ENCODE peak calls at places on chromosomes 13 and 19, in ten cellular contexts. P, N, E, K, W, R, T, S, U and D are unnamed samples.

GRCh38 chr13:76799696-76800095 is 86.5 kb downstream of the KCTD12 start:
- DNase-seq in E (no peak), N (no peak), T (no peak), W (no peak), K (no peak), P (no peak), U (no peak), R (no peak), S (no peak), D (no peak)

GRCh38 chr13:110509971-110510786 is 51.3 kb downstream of the RAB20 start:
- DNase-seq in U (no peak), P (no peak), K (no peak), T (no peak), R (no peak), W (no peak), S (peak), E (no peak), N (no peak), D (no peak)

GRCh38 chr13:114264886-114265611 is 16.4 kb upstream of the UPF3A start:
- DNase-seq in N (no peak), U (no peak), E (no peak), P (no peak), K (no peak), T (no peak), W (no peak), S (no peak), R (no peak), D (no peak)

GRCh38 chr19:17415107-17415506 is 4.7 kb upstream of the MVB12A start:
- DNase-seq in P (no peak), S (no peak), T (no peak), R (no peak), U (no peak), E (no peak), K (peak), N (no peak), W (no peak), D (no peak)

GRCh38 chr19:13035820-13036365 is 40.6 kb downstream of the NFIX start:
- DNase-seq in K (no peak), R (no peak), E (no peak), T (no peak), U (no peak), N (no peak), W (no peak), S (no peak), P (no peak), D (no peak)

GRCh38 chr19:2478324-2478755 is 2.4 kb downstream of the GADD45B start:
- DNase-seq in S (peak), R (peak), N (peak), K (peak), E (no peak), U (peak), W (no peak), T (peak), P (peak), D (no peak)

GRCh38 chr13:114149774-114150740 is 17.6 kb upstream of the RASA3 start:
- DNase-seq in W (no peak), S (no peak), K (no peak), E (no peak), T (no peak), U (no peak), N (no peak), P (no peak), R (no peak), D (no peak)

GRCh38 chr13:24671367-24672117 is 8.7 kb upstream of the ATP12A start:
- DNase-seq in R (peak), K (peak), N (no peak), U (peak), E (peak), T (no peak), P (peak), S (peak), W (peak), D (no peak)

GRCh38 chr19:5369962-5370367 is 29.4 kb upstream of the PTPRS start:
- DNase-seq in N (no peak), S (no peak), K (peak), U (no peak), R (peak), W (no peak), P (no peak), E (peak), T (no peak), D (no peak)

GRCh38 chr13:75749407-75749806 is 113.3 kb downstream of the LMO7 start:
- DNase-seq in E (no peak), S (no peak), U (no peak), R (no peak), W (no peak), P (peak), T (no peak), N (no peak), K (no peak), D (no peak)

GRCh38 chr19:28472111-28472510 is 740.8 kb downstream of the UQCRFS1 start:
- DNase-seq in P (no peak), T (no peak), U (no peak), K (no peak), N (no peak), W (no peak), R (no peak), S (no peak), E (no peak), D (no peak)

GRCh38 chr13:19154843-19155242 is 26.8 kb downstream of the TUBA3C start:
- DNase-seq in U (no peak), N (no peak), R (no peak), W (no peak), S (no peak), P (no peak), E (no peak), T (no peak), K (no peak), D (no peak)

GRCh38 chr19:36116344-36116637 is 1.0 kb downstream of the TBCB start:
- DNase-seq in W (no peak), P (no peak), R (no peak), N (no peak), E (no peak), T (no peak), K (no peak), U (no peak), S (no peak), D (no peak)

GRCh38 chr19:47699360-47699917 is 13.8 kb upstream of the EHD2 start:
- DNase-seq in K (peak), U (no peak), N (no peak), W (no peak), P (no peak), T (no peak), S (no peak), R (no peak), E (peak), D (no peak)

GRCh38 chr19:14343286-14343685 is 38.0 kb upstream of the ADGRE5 start:
- DNase-seq in U (no peak), R (no peak), K (no peak), N (no peak), W (no peak), T (no peak), E (no peak), P (no peak), S (no peak), D (no peak)

GRCh38 chr13:34070006-34070405 is 252.1 kb downstream of the RFC3 start:
- DNase-seq in W (no peak), T (no peak), U (no peak), R (no peak), P (no peak), S (no peak), N (no peak), E (no peak), K (no peak), D (no peak)

GRCh38 chr13:96782186-96782585 is 212.1 kb downstream of the OXGR1 start:
- DNase-seq in U (no peak), N (no peak), K (no peak), S (no peak), P (no peak), W (no peak), R (no peak), E (no peak), T (no peak), D (no peak)

GRCh38 chr13:30034448-30034795 is 184.0 kb upstream of the UBL3 start:
- DNase-seq in S (no peak), P (no peak), N (no peak), R (no peak), W (no peak), T (no peak), K (no peak), U (no peak), E (no peak), D (no peak)

GRCh38 chr13:28984326-28984725 is 164.2 kb downstream of the MTUS2 start:
- DNase-seq in E (no peak), S (no peak), U (no peak), T (no peak), P (no peak), R (no peak), K (no peak), N (no peak), W (no peak), D (no peak)

GRCh38 chr19:42361545-42361910 is 28.6 kb downstream of the CNFN start:
- DNase-seq in E (no peak), T (no peak), U (no peak), R (no peak), W (no peak), S (no peak), P (no peak), K (no peak), N (no peak), D (no peak)

GRCh38 chr19:42360787-42361544 is 29.1 kb downstream of the CNFN start:
- DNase-seq in P (no peak), T (no peak), S (no peak), W (no peak), R (no peak), K (peak), E (peak), U (no peak), N (no peak), D (no peak)

GRCh38 chr19:42362342-42362741 is 27.8 kb downstream of the CNFN start:
- DNase-seq in W (no peak), K (no peak), P (no peak), E (no peak), T (no peak), S (no peak), R (no peak), U (no peak), N (no peak), D (no peak)

GRCh38 chr19:42362891-42363440 is 27.1 kb downstream of the CNFN start:
- DNase-seq in N (no peak), E (no peak), U (no peak), R (no peak), W (no peak), P (no peak), T (no peak), K (no peak), S (no peak), D (no peak)

GRCh38 chr19:42363614-42364346 is 26.3 kb downstream of the CNFN start:
- DNase-seq in S (no peak), W (no peak), R (no peak), P (no peak), K (no peak), E (no peak), U (no peak), T (no peak), N (no peak), D (no peak)
- H3K27ac ChIP-seq in S (no peak), W (no peak), R (no peak), P (no peak), K (no peak), E (no peak), U (no peak), T (no peak), N (no peak), D (no peak)

DNA sequence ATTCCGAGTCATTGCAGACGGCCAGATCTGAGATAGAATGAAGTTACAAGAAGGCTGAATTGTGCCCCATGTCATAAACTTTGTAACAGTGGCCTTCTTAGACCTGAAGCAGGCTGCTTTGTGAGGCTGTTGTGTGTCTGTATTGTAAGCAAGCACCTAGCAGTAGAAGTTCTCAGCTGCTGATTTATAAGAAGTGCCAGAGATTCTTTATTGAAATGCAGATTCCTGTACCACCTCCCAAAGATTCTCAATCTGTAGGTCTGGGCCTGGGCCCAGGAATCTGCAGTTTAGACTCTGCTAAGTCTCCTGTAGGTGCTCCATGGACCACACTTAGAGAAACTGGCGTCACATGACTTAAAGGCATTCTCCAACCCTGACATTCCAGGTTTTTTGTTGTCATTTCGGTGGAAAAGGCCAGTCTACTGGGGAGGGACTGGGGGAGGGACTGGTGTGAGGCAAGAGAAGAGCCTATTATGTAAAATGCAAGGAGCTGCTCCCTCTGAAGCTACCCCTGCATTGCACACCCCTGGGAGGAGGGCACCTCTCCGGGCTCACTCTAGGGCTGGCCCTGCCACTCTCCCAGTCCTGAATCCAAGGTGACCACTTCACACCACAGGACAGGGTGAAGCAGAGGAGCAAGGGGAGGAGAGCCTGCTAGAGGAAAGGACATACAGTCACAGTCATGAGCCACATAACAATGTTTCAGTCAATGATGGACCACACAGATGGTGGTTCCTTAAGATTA is 769 bp upstream of the TMEM272 start:
- DNase-seq in S (no peak), R (no peak), N (no peak), U (no peak), E (no peak), K (no peak), P (no peak), W (no peak), T (no peak), D (no peak)
- H3K27ac ChIP-seq in S (no peak), R (no peak), N (no peak), U (no peak), E (no peak), K (no peak), P (no peak), W (no peak), T (no peak), D (no peak)

GRCh38 chr13:40343550-40344269 is 322.7 kb downstream of the FOXO1 start:
- DNase-seq in W (no peak), S (no peak), T (no peak), U (no peak), K (no peak), N (no peak), P (no peak), E (no peak), R (no peak), D (no peak)

GRCh38 chr13:40344270-40345148 is 321.9 kb downstream of the FOXO1 start:
- DNase-seq in S (no peak), P (no peak), U (no peak), W (no peak), K (no peak), N (no peak), E (no peak), R (no peak), T (no peak), D (no peak)

GRCh38 chr13:40345654-40346372 is 320.6 kb downstream of the FOXO1 start:
- DNase-seq in R (no peak), K (peak), E (no peak), W (no peak), U (no peak), S (peak), N (no peak), P (no peak), T (no peak), D (no peak)

GRCh38 chr13:40346592-40346991 is 319.8 kb downstream of the FOXO1 start:
- DNase-seq in T (no peak), W (no peak), N (no peak), E (no peak), P (no peak), R (no peak), U (no peak), S (no peak), K (no peak), D (no peak)

DNA sequence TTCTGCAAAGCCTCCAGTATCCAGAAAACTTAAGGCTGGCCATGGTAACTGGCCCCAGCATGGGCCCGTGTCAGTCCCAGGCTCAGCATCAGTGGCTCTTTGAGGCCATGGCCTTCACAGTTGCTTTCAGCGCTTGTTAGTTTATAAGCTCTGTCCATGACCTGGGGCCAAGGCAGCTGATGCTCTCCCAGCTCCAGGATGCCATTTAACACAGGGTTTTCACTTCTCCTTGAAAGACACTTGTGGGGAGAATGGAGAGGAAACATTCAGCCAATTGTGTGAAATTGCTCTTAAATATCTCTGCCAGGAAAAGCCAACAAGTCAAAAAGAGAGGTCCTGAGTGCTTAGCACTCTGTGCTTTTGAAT is 321.3 kb downstream of the FOXO1 start:
- DNase-seq in K (no peak), E (no peak), W (no peak), R (no peak), N (no peak), U (no peak), P (no peak), S (no peak), T (no peak), D (no peak)
- H3K27ac ChIP-seq in K (no peak), E (no peak), W (no peak), R (no peak), N (no peak), U (no peak), P (no peak), S (peak), T (peak), D (no peak)

GRCh38 chr13:47133024-47133445 is 236.2 kb upstream of the HTR2A start:
- DNase-seq in S (no peak), P (no peak), E (no peak), U (no peak), W (no peak), N (no peak), R (no peak), K (no peak), T (no peak), D (no peak)

GRCh38 chr13:47134939-47135489 is 238.2 kb upstream of the HTR2A start:
- DNase-seq in S (no peak), R (no peak), W (no peak), U (no peak), K (no peak), P (no peak), T (no peak), N (no peak), E (no peak), D (no peak)

GRCh38 chr13:47135800-47136658 is 239.2 kb upstream of the HTR2A start:
- DNase-seq in R (no peak), E (no peak), P (no peak), K (no peak), W (no peak), N (no peak), S (no peak), T (no peak), U (no peak), D (no peak)

GRCh38 chr13:47139519-47139918 is 242.7 kb upstream of the HTR2A start:
- DNase-seq in W (no peak), P (no peak), U (no peak), K (no peak), E (no peak), S (no peak), T (no peak), R (no peak), N (no peak), D (no peak)

DNA sequence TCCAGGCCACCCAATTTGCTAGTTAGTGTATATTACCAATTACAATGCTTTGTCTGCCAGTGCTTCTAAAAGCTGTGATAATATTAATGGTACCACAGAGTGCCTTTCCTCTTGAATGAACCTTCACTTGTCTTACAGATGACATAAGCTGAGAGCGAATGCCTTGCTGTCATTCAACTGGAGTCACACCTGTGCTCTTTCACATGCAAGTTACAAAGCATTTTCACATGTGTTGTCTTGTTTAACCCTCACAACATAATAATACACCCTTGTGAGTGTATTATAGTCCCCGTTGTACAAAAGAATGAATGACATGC is 239.8 kb upstream of the HTR2A start:
- DNase-seq in N (no peak), E (no peak), S (no peak), R (no peak), U (no peak), K (no peak), T (no peak), P (no peak), W (no peak), D (no peak)
- H3K27ac ChIP-seq in N (no peak), E (no peak), S (no peak), R (no peak), U (no peak), K (no peak), T (no peak), P (no peak), W (no peak), D (no peak)

GRCh38 chr19:3695986-3696659 is 4.1 kb downstream of the PIP5K1C start:
- DNase-seq in P (no peak), R (no peak), N (no peak), U (no peak), S (no peak), E (no peak), W (no peak), T (no peak), K (no peak), D (no peak)
- H3K27ac ChIP-seq in P (peak), R (no peak), N (no peak), U (no peak), S (no peak), E (no peak), W (no peak), T (no peak), K (no peak), D (no peak)

DNA sequence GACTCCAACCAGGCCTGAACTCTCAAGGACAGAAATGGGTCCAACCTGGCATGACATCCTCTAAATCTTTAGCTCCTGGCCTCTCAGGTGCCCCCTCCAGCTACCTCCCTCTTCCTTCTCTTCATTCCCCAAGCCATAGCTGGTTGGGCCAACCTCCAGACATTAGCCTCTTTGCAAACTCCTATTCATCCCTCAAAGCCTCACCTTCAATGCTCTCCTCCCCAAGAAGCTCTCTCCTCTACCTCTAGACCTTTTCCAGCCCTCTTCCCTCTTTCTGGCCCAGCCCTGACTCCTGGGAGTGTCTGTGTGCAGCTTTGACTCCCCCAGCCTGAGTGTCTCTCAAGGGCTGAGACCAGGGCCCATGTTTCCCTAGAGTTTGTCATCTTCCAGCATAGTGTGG is 5.3 kb upstream of the HOMER3 start:
- DNase-seq in T (no peak), U (no peak), P (no peak), N (no peak), W (no peak), R (no peak), E (no peak), K (no peak), S (no peak), D (no peak)
- H3K27ac ChIP-seq in T (no peak), U (no peak), P (no peak), N (no peak), W (no peak), R (no peak), E (no peak), K (no peak), S (no peak), D (no peak)

GRCh38 chr19:49490287-49491029 is 3.0 kb downstream of the RPL13A start:
- DNase-seq in T (no peak), N (no peak), U (no peak), E (no peak), K (no peak), W (no peak), R (no peak), S (no peak), P (no peak), D (no peak)
- H3K27ac ChIP-seq in T (peak), N (peak), U (peak), E (peak), K (peak), W (peak), R (no peak), S (peak), P (peak), D (peak)